ENCODE peak calls at places on chromosomes 16 and 17, in four cellular contexts. Z is suprapubic skin, T is ovary, V is H1. M is an unnamed sample.

GRCh38 chr17:19573075-19573474 is 39.4 kb downstream of the SLC47A1 start:
- DNase-seq in V (no peak), Z (no peak), T (no peak), M (no peak)

GRCh38 chr17:4947010-4947410 is 1.3 kb downstream of the PFN1 start:
- DNase-seq in V (no peak), T (no peak), Z (no peak), M (no peak)

GRCh38 chr16:20774703-20775362 is 11.0 kb downstream of the ACSM3 start:
- DNase-seq in V (peak), T (peak), Z (no peak), M (peak)

GRCh38 chr16:67993207-67994036 is 5.9 kb downstream of the DPEP2 start:
- DNase-seq in Z (peak), T (peak), V (peak), M (peak)

GRCh38 chr17:83051423-83052240 is 27.8 kb upstream of the METRNL start:
- DNase-seq in Z (peak), V (peak), T (peak), M (peak)

GRCh38 chr16:46730801-46731690 is 17.1 kb downstream of the MYLK3 start:
- DNase-seq in Z (peak), T (no peak), V (no peak), M (peak)

GRCh38 chr16:21638573-21638975 is 13.8 kb downstream of the IGSF6 start:
- DNase-seq in V (no peak), T (no peak), Z (no peak), M (no peak)

GRCh38 chr17:410674-411401 is 58.2 kb upstream of the RPH3AL start:
- DNase-seq in Z (no peak), V (peak), T (no peak), M (no peak)

GRCh38 chr16:84559311-84559932 is 55.0 kb upstream of the MEAK7 start:
- DNase-seq in Z (no peak), T (no peak), V (peak), M (no peak)

GRCh38 chr16:19212059-19212458 is 44.0 kb downstream of the SYT17 start:
- DNase-seq in V (no peak), T (no peak), Z (no peak), M (no peak)

GRCh38 chr16:19215705-19216104 is 47.7 kb downstream of the SYT17 start:
- DNase-seq in V (no peak), T (no peak), Z (no peak), M (no peak)

GRCh38 chr16:19210968-19211367 is 42.9 kb downstream of the SYT17 start:
- DNase-seq in T (no peak), V (no peak), Z (no peak), M (no peak)

GRCh38 chr16:19210175-19210924 is 42.3 kb downstream of the SYT17 start:
- DNase-seq in Z (no peak), V (no peak), T (no peak), M (peak)

GRCh38 chr16:19213885-19214284 is 45.8 kb downstream of the SYT17 start:
- DNase-seq in Z (no peak), V (no peak), T (no peak), M (no peak)
- TF ChIP-seq CTCF in Z (no peak), V (peak), T (no peak), M (no peak)

DNA sequence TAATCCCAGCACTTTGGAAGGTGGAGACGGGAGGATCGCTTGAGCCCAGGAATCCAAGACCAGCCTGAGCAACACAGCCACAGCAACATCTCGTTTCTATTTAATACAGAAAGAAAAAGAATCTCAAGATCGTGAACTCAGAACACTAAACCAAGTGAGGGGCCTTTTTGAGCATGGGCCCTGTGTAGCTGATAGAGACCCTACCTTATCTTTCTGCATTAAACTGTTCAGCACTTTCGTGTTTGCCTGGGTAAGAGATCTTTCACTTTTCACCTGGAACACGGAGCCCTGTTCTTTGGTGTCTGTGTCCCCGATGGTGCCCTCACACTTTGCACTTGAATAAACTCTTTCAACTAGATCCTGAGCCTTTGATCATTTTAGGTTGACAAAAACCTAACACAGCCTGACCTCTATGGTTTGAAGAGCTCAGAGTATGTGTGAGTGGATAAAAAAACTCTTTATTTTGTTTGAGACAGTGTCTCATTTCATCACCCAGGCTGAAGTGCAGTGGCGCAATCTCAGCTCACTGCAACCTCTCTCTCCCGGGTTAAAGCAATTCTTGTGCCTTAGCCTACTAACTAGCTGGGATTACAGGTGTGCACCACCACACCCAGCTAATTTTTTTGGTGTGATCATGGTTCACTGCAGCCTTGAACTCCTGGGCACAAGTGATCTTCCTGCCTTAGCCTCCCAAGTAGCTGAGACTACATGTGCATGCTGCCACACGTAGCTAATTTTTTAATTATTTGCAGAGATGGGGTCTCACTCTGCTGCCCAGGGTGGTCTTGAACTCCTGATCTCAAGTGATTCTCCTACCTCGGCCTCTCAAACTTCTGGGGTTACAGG is 83.8 kb upstream of the GRIN2A start:
- DNase-seq in T (no peak), Z (peak), V (no peak), M (no peak)
- TF ChIP-seq EP300 in T (no peak), Z (no peak), V (no peak), M (no peak)

DNA sequence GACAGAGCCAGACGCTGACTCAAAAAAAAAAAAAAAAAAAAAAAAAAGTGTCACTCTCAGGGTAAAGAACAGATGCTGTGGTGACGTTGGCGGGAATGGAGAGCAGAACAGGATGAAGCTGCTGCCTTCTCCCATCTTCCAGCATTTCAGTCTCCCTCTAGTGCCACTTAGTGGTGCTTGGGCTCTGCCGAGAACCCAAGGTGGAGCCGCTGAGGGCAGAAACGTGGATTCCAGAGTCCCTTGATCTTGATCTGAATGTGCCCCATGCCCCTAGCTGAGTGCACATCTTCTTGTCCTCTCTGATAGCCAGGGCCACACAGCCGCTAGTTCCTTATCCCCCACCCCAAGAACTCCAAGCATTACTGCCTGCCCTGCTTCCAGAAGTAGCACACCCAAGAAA is 43.2 kb upstream of the FA2H start:
- DNase-seq in T (no peak), Z (no peak), V (no peak), M (no peak)
- TF ChIP-seq CTCF in T (no peak), Z (no peak), V (peak), M (no peak)

GRCh38 chr16:1220098-1220728 is 4.9 kb downstream of the TPSG1 start:
- DNase-seq in Z (no peak), V (no peak), T (no peak), M (no peak)

GRCh38 chr16:1221628-1222552 is 3.2 kb downstream of the TPSG1 start:
- DNase-seq in Z (no peak), V (no peak), T (no peak), M (no peak)

GRCh38 chr16:1218930-1219611 is 6.0 kb downstream of the TPSG1 start:
- DNase-seq in V (no peak), T (no peak), Z (no peak), M (no peak)

GRCh38 chr16:1222553-1223354 is 2.3 kb downstream of the TPSG1 start:
- DNase-seq in Z (no peak), V (no peak), T (no peak), M (no peak)

DNA sequence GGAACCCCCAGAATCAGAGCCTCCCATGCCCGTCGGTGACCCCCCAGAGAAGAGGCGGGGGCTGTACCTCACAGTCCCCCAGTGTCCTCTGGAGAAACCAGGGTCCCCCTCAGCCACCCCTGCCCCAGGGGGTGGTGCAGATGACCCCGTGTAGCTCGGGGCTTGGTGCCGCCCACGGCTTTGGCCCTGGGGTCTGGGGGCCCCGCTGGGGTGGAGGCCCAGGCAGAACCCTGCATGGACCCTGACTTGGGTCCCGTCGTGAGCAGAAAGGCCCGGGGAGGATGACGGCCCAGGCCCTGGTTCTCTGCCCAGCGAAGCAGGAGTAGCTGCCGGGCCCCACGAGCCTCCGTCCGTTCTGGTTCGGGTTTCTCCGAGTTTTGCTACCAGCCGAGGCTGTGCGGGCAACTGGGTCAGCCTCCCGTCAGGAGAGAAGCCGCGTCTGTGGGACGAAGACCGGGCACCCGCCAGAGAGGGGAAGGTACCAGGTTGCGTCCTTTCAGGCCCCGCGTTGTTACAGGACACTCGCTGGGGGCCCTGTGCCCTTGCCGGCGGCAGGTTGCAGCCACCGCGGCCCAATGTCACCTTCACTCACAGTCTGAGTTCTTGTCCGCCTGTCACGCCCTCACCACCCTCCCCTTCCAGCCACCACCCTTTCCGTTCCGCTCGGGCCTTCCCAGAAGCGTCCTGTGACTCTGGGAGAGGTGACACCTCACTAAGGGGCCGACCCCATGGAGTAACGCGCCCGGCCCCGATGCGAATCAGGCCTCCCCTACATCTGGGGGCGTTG is 4.0 kb downstream of the TPSG1 start:
- DNase-seq in Z (no peak), T (no peak), V (no peak), M (no peak)
- TF ChIP-seq EP300 in Z (no peak), T (no peak), V (no peak), M (no peak)

DNA sequence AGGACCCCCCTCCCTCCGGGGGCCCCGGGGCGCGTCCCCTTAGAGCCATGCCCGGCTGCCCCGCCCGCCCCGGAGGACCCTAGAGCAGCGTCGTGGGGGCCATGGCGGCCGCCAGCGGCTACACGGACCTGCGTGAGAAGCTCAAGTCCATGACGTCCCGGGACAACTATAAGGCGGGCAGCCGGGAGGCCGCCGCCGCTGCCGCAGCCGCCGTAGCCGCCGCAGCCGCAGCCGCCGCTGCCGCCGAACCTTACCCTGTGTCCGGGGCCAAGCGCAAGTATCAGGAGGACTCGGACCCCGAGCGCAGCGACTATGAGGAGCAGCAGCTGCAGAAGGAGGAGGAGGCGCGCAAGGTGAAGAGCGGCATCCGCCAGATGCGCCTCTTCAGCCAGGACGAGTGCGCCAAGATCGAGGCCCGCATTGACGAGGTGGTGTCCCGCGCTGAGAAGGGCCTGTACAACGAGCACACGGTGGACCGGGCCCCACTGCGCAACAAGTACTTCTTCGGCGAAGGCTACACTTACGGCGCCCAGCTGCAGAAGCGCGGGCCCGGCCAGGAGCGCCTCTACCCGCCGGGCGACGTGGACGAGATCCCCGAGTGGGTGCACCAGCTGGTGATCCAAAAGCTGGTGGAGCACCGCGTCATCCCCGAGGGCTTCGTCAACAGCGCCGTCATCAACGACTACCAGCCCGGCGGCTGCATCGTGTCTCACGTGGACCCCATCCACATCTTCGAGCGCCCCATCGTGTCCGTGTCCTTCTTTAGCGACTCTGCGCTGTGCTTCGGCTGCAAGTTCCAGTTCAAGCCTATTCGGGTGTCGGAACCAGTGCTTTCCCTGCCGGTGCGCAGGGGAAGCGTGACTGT is 747 bp downstream of the ALKBH5 start:
- DNase-seq in T (peak), V (peak), Z (peak), M (peak)
- TF ChIP-seq CTCF in T (no peak), V (no peak), Z (no peak), M (no peak)

GRCh38 chr17:36937001-36937960 is at the start of gene LHX1:
- DNase-seq in Z (no peak), T (no peak), V (peak), M (no peak)
- TF ChIP-seq EP300 in Z (no peak), T (no peak), V (no peak), M (no peak)

M was measured in stomach.